ENCODE peak calls at places on chromosome 7, in six cellular contexts. K is IMR-90; C is CD8-positive, alpha-beta memory T cell; X is stomach; L is CD4-positive, CD25-positive, alpha-beta regulatory T cell; Q is tibial artery. D is an unnamed sample. For H3K4me1 and H3K36me3, the result is how much of the 10 kb centered on the place peaks cover.

GRCh38 chr7:150307129-150307528 is 16.0 kb upstream of the LRRC61 start:
- DNase-seq in L (no peak), X (no peak), C (no peak), Q (no peak), K (no peak), D (no peak)

GRCh38 chr7:69256634-69257081 is 341.6 kb upstream of the AUTS2 start:
- DNase-seq in X (peak), L (no peak), K (no peak), C (no peak), Q (peak), D (no peak)

GRCh38 chr7:33773053-33773452 is 132.3 kb upstream of the BMPER start:
- DNase-seq in C (no peak), L (no peak), X (no peak), Q (no peak), K (peak), D (no peak)

GRCh38 chr7:918441-919113 is 35.9 kb downstream of the ADAP1 start:
- DNase-seq in C (no peak), Q (peak), K (no peak), X (no peak), L (no peak), D (no peak)

GRCh38 chr7:141366098-141366621 is 185.1 kb upstream of the AGK start:
- DNase-seq in C (no peak), X (no peak), Q (no peak), K (no peak), L (no peak), D (no peak)

GRCh38 chr7:108413782-108414492 is 42.3 kb downstream of the NRCAM start:
- DNase-seq in X (no peak), Q (no peak), L (no peak), K (peak), C (no peak), D (no peak)

GRCh38 chr7:120996333-120996982 is 7.9 kb downstream of the CPED1 start:
- DNase-seq in L (peak), X (peak), C (peak), Q (peak), K (peak), D (peak)

GRCh38 chr7:88226886-88227516 is 7.2 kb upstream of the SRI start:
- DNase-seq in C (no peak), X (peak), Q (no peak), K (peak), L (no peak), D (no peak)

GRCh38 chr7:88919484-88920131 is 124.1 kb upstream of the TEX47 start:
- DNase-seq in X (no peak), L (no peak), K (no peak), Q (no peak), C (no peak), D (no peak)

GRCh38 chr7:145088111-145088745 is 252.4 kb upstream of the TPK1 start:
- DNase-seq in Q (no peak), K (no peak), L (no peak), X (no peak), C (no peak), D (no peak)

DNA sequence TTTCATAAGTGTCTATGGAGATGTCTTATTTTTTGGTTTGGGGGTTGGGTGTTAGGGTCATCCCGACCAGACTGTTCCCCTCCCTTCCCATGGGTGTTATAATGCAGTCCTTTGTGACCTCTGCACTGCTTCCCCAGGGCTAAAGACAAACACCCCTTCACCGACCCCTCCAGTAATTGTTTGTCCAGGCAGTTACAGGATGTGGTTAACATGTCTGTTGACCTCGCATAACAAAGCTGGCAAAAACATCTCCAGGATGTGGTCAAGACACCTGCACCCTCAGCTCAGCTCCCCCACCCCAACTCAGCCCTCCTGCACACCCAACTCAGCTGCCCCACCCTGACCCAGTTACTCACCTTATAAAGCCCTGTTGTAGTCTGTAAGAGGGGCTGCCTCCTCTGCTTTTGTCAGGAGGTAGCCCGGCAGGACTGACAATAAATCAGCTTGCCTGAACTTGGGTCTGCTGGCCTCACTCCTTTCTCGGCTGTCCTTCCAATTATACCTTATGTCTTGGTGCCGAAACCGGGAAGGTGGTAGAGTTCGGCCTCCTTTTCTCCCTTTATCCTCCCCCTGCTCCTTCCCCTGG is 102.2 kb downstream of the ZNF92 start:
- DNase-seq in Q (no peak), C (peak), X (no peak), K (no peak), L (peak), D (peak)
- H3K4me3 ChIP-seq in Q (no peak), C (peak), X (no peak), K (no peak), L (no peak), D (peak)

DNA sequence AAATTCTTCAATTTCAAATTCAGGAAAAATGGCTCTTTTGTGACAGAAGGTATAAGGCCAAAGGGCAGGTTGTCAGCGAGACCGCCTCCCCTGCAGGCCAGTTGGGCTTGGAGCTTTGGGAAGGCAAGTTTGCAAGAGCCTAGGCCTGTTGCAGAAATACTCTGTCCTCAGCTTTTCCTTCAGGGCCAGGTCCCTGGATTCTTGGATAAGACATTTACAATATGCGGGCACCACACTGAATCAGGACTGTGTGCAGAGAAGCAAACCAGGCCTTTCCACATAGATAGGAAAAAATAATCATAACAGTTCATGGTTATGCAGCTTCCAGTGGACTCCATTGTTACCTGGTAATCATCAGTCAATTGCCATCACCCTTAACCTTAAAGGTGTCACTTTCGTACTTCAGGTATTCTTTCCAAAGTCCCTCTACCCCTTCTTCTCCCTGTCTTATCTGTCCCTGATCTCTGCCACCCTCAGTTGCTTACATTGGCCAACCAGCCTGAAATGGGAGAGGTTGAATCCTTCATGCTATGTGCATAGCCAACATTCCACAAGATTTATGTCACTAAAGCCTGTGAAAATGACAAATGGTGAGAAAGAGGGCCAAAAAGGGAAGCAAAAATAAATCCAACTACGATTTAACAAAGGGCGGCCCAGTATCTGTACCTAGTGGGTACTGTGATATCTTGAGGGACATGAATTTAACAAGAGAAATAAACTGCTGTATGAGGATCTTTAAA is 304.5 kb upstream of the NFE2L3 start:
- DNase-seq in C (no peak), K (peak), L (no peak), Q (no peak), X (no peak), D (no peak)
- H3K4me1 ChIP-seq in C (under half), K (under half), L (under half), Q (half or more), X (under half), D (under half)

DNA sequence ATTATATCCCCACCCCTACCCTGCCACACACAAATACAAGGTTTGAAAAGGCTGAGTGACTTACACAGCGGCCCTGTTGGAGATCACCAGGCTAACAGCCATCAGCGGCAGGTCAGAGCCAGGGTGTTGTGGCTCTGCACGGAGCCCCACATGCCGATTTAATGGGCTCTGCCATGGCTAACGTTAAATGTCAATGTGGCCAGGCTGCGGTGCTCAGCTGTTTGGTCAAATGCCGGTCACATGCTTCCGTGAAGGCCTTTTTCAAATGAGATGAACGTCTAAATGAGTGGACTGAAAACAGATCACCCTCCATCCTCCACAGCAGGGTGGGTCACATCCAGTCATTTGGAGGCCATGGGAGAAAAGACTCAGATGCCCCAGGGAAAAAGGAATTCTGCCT is 11.8 kb upstream of the PRKAG2 start:
- DNase-seq in X (no peak), K (no peak), L (no peak), Q (no peak), C (no peak), D (no peak)
- H3K36me3 ChIP-seq in X (under half), K (under half), L (under half), Q (under half), C (under half), D (under half)

DNA sequence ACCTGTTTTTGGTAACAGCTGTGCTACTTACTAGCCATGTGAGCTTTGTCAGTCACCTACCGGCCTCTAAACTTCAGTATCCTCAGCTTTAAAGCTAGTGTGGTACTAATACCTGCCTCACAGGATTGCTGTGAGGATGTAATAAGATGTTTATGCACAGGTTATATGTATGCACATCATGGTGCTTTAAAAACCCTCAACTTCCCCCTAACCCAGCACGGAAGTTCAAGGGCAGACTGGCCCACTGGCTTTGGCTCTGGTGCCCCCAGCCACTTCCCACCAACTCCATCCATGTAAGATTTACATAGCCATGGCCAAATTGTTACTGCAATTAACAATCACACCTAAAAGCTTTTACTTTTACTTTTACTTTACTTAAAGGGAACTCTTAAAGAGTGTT is 676.0 kb upstream of the GALNT17 start:
- DNase-seq in K (no peak), Q (no peak), L (no peak), X (no peak), C (no peak), D (no peak)
- H3K4me3 ChIP-seq in K (no peak), Q (no peak), L (no peak), X (no peak), C (no peak), D (no peak)

GRCh38 chr7:47601119-47601880 is 19.4 kb upstream of the TNS3 start:
- DNase-seq in X (no peak), L (no peak), Q (no peak), C (no peak), K (peak), D (no peak)
- H3K4me1 ChIP-seq in X (under half), L (under half), Q (half or more), C (under half), K (under half), D (under half)

GRCh38 chr7:134448359-134449229 is 10.3 kb downstream of the AKR1B1 start:
- DNase-seq in L (no peak), Q (no peak), X (no peak), K (peak), C (no peak), D (no peak)
- H3K36me3 ChIP-seq in L (half or more), Q (half or more), X (half or more), K (half or more), C (half or more), D (half or more)

GRCh38 chr7:137874390-137874789 is 27.6 kb upstream of the DGKI start:
- DNase-seq in L (no peak), Q (no peak), C (no peak), K (peak), X (no peak), D (no peak)
- H3K4me3 ChIP-seq in L (no peak), Q (no peak), C (no peak), K (no peak), X (no peak), D (no peak)

DNA sequence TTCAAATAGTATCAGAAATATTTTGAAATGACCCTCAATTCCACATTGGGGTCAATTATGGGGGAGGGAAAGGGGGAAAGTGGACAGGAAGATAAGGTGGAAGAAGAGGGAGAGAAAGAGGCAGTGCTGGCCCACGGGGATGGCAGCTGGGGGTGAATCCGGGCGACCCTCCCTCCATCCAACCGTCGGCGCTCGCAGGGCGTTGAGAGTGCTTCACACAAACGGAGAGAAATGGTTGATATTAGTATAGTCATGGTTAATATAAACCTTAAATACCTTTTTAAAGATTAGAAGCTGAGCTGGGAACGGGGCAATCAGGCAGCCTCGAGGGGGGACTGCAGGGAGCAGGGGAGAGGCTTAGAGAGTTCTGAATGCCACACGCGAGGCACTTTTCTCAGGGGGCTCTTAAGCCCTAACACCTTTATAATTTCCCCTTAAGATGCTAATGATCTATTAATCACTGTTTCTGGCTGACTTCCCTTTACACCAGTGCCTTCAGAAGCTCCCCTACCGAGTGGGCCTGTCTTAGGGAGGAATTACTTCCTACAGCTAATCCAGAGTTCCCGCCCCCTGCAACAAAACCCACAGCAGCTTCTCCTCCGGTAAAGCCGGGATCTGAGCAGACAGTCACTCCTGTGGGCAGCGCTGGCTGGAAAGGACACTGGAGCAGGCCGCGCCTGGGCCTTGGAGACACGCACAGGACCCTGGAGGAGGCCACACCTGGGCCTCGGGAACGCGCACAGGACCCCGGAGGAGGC is 39.5 kb downstream of the PRKAG2 start:
- DNase-seq in K (no peak), X (no peak), L (no peak), C (no peak), Q (no peak), D (no peak)
- H3K4me1 ChIP-seq in K (under half), X (under half), L (under half), C (under half), Q (under half), D (under half)

DNA sequence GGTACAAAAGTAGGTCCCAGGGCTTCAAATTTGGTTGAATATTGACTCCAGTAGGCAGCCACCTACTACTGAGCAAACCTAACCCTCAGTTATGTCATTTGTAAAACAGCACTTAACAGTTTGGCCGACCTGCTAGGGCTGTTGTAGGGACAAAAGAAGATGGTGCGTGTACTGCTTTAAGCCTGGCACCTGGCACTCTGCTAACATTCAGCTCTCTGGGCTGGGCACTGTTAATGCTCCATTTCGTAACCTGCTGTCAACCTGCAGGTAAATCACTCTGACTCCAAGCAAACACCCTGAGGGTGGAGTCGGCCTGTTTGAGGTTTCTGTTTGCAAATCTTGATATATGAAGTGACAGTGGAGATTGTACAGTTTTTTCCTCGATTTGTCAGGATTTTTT is 7.2 kb downstream of the ZKSCAN1 start:
- DNase-seq in Q (no peak), C (no peak), K (no peak), L (no peak), X (peak), D (no peak)
- H3K36me3 ChIP-seq in Q (half or more), C (under half), K (under half), L (under half), X (half or more), D (under half)

DNA sequence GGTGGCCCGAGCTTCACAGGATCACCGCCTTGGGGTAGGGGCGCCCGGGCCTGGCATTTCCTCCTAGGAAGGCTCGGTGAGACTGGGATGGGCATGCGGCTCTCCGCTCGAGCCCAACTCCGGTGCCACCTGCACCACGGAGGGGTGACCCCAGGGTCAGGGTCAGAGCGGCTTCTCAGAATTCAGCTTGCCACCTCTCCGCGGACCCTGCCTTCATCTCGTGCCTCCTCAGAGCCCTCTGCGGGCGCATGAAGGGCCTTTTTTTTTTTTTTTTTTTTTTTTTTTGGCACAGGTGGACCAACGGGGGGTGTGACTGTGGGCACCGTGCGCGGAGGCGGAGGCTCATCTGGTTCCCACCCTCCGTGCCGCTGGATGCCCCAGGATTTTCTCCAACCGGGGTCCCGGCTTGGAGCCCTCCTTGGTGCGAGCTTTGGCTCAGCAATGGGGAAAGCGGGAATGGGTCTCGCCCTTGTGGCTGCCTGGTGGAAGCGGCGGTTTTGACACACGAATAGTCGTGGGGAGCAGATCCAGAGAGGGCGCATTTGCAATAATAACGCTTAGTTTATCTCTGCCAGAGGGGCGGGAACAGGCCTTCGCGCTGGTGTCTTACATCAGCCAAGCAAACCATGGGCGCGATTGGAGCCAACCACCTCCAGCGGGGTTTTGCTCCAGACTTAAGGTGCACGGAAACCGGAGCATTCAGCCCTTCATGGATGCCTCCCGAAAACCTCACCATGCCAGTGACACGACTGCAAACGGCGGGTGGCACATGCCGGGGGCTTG is 5.0 kb upstream of the TNRC18 start:
- DNase-seq in C (no peak), X (peak), Q (peak), K (peak), L (no peak), D (no peak)
- H3K4me3 ChIP-seq in C (no peak), X (peak), Q (peak), K (peak), L (no peak), D (no peak)

D was measured in CD4-positive, alpha-beta memory T cell.